ENCODE peak calls at places on chromosomes 12 and 14, in five cellular contexts. Y is naive thymus-derived CD8-positive, alpha-beta T cell; B is GM12892; L is anterior cingulate cortex; M is fibroblast of gingiva. G is an unnamed sample.

GRCh38 chr12:116002890-116003536 is 274.5 kb downstream of the MED13L start:
- DNase-seq in Y (no peak), B (no peak), L (no peak), M (peak), G (peak)

GRCh38 chr12:45648070-45648469 is 81.4 kb upstream of the ARID2 start:
- DNase-seq in Y (no peak), B (no peak), L (no peak), M (no peak), G (no peak)

GRCh38 chr12:72471806-72472205 is 199.6 kb downstream of the TRHDE start:
- DNase-seq in Y (no peak), B (no peak), L (no peak), M (no peak), G (no peak)

GRCh38 chr12:59811991-59812390 is 216.2 kb downstream of the SLC16A7 start:
- DNase-seq in Y (no peak), B (no peak), L (no peak), M (no peak), G (no peak)

GRCh38 chr12:58804749-58805148 is 115.6 kb downstream of the LRIG3 start:
- DNase-seq in Y (no peak), B (no peak), L (no peak), M (no peak), G (no peak)

GRCh38 chr12:21219206-21219605 is 88.2 kb downstream of the SLCO1B1 start:
- DNase-seq in Y (no peak), B (no peak), L (no peak), M (no peak), G (no peak)

GRCh38 chr14:100611811-100612480 is 24.7 kb upstream of the BEGAIN start:
- DNase-seq in Y (no peak), B (no peak), L (no peak), M (no peak), G (no peak)

GRCh38 chr14:57400556-57401494 is 10.4 kb downstream of the NAA30 start:
- DNase-seq in Y (no peak), B (no peak), L (no peak), M (no peak), G (no peak)

GRCh38 chr14:83870556-83870955 is 1659.4 kb upstream of the FLRT2 start:
- DNase-seq in Y (no peak), B (no peak), L (no peak), M (no peak), G (peak)

GRCh38 chr12:64674367-64674922 is 64.2 kb downstream of the RASSF3 start:
- DNase-seq in Y (peak), B (no peak), L (no peak), M (no peak), G (no peak)

GRCh38 chr14:105931808-105932483 is 405.6 kb downstream of the TMEM121 start:
- DNase-seq in Y (no peak), B (no peak), L (no peak), M (no peak), G (no peak)

GRCh38 chr14:96893966-96894622 is 96.9 kb downstream of the VRK1 start:
- DNase-seq in Y (no peak), B (no peak), L (no peak), M (no peak), G (no peak)

GRCh38 chr14:88941414-88941813 is 117.0 kb downstream of the TTC8 start:
- DNase-seq in Y (no peak), B (no peak), L (no peak), M (no peak), G (no peak)

GRCh38 chr12:88142610-88142991 is 494 bp downstream of the TMTC3 start:
- DNase-seq in Y (peak), B (no peak), L (no peak), M (no peak), G (no peak)

GRCh38 chr12:117850048-117850447 is 118.7 kb downstream of the KSR2 start:
- DNase-seq in Y (no peak), B (peak), L (no peak), M (peak), G (peak)

GRCh38 chr12:49059385-49060232 is 985 bp downstream of the KMT2D start:
- DNase-seq in Y (no peak), B (no peak), L (no peak), M (no peak), G (peak)

GRCh38 chr14:105064721-105065143 is 498 bp downstream of the GPR132 start:
- DNase-seq in Y (no peak), B (no peak), L (no peak), M (no peak), G (no peak)